ENCODE peak calls at places on chromosomes 6 and 20, in four cellular contexts. One of them, this sample, is unnamed.

GRCh38 chr6:76803038-76803580 is 660.2 kb downstream of the HTR1B start:
- DNase-seq in stimulated activated CD4-positive, alpha-beta T cell treated with anti-CD3 and anti-CD28 coated beads, Interleukin-4, amount 100 ng/mL, for 4 hours: no peak
- DNase-seq in activated T-cell treated with anti-CD3 and anti-CD28 coated beads, Interleukin-2, amount 50 U/mL, for 72 hours: no peak
- DNase-seq in NCI-H1105: no peak
- DNase-seq in this sample: no peak

GRCh38 chr6:1594495-1595200 is 15.1 kb upstream of the FOXC1 start:
- DNase-seq in stimulated activated CD4-positive, alpha-beta T cell treated with anti-CD3 and anti-CD28 coated beads, Interleukin-4, amount 100 ng/mL, for 4 hours: no peak
- DNase-seq in activated T-cell treated with anti-CD3 and anti-CD28 coated beads, Interleukin-2, amount 50 U/mL, for 72 hours: no peak
- DNase-seq in NCI-H1105: no peak
- DNase-seq in this sample: no peak

GRCh38 chr6:105896821-105897095 is 189.4 kb upstream of the PRDM1 start:
- DNase-seq in stimulated activated CD4-positive, alpha-beta T cell treated with anti-CD3 and anti-CD28 coated beads, Interleukin-4, amount 100 ng/mL, for 4 hours: no peak
- DNase-seq in activated T-cell treated with anti-CD3 and anti-CD28 coated beads, Interleukin-2, amount 50 U/mL, for 72 hours: no peak
- DNase-seq in NCI-H1105: no peak
- DNase-seq in this sample: no peak

GRCh38 chr6:169097336-169098052 is 156.2 kb downstream of the THBS2 start:
- DNase-seq in stimulated activated CD4-positive, alpha-beta T cell treated with anti-CD3 and anti-CD28 coated beads, Interleukin-4, amount 100 ng/mL, for 4 hours: no peak
- DNase-seq in activated T-cell treated with anti-CD3 and anti-CD28 coated beads, Interleukin-2, amount 50 U/mL, for 72 hours: no peak
- DNase-seq in NCI-H1105: no peak
- DNase-seq in this sample: no peak

GRCh38 chr20:4555188-4555893 is 166.4 kb upstream of the PRND start:
- DNase-seq in stimulated activated CD4-positive, alpha-beta T cell treated with anti-CD3 and anti-CD28 coated beads, Interleukin-4, amount 100 ng/mL, for 4 hours: no peak
- DNase-seq in activated T-cell treated with anti-CD3 and anti-CD28 coated beads, Interleukin-2, amount 50 U/mL, for 72 hours: no peak
- DNase-seq in NCI-H1105: no peak
- DNase-seq in this sample: no peak

GRCh38 chr20:56247954-56248782 is at the start of gene MC3R:
- DNase-seq in stimulated activated CD4-positive, alpha-beta T cell treated with anti-CD3 and anti-CD28 coated beads, Interleukin-4, amount 100 ng/mL, for 4 hours: peak
- DNase-seq in activated T-cell treated with anti-CD3 and anti-CD28 coated beads, Interleukin-2, amount 50 U/mL, for 72 hours: peak
- DNase-seq in NCI-H1105: peak
- DNase-seq in this sample: peak

GRCh38 chr6:138847884-138848283 is 52.0 kb downstream of the ECT2L start:
- DNase-seq in stimulated activated CD4-positive, alpha-beta T cell treated with anti-CD3 and anti-CD28 coated beads, Interleukin-4, amount 100 ng/mL, for 4 hours: no peak
- DNase-seq in activated T-cell treated with anti-CD3 and anti-CD28 coated beads, Interleukin-2, amount 50 U/mL, for 72 hours: no peak
- DNase-seq in NCI-H1105: no peak
- DNase-seq in this sample: no peak

GRCh38 chr20:54257090-54257816 is 49.4 kb downstream of the PFDN4 start:
- DNase-seq in stimulated activated CD4-positive, alpha-beta T cell treated with anti-CD3 and anti-CD28 coated beads, Interleukin-4, amount 100 ng/mL, for 4 hours: no peak
- DNase-seq in activated T-cell treated with anti-CD3 and anti-CD28 coated beads, Interleukin-2, amount 50 U/mL, for 72 hours: no peak
- DNase-seq in NCI-H1105: no peak
- DNase-seq in this sample: no peak

GRCh38 chr6:21918666-21919065 is 325.1 kb downstream of the SOX4 start:
- DNase-seq in stimulated activated CD4-positive, alpha-beta T cell treated with anti-CD3 and anti-CD28 coated beads, Interleukin-4, amount 100 ng/mL, for 4 hours: no peak
- DNase-seq in activated T-cell treated with anti-CD3 and anti-CD28 coated beads, Interleukin-2, amount 50 U/mL, for 72 hours: no peak
- DNase-seq in NCI-H1105: no peak
- DNase-seq in this sample: no peak

GRCh38 chr20:20367681-20368413 is at the start of gene INSM1:
- DNase-seq in stimulated activated CD4-positive, alpha-beta T cell treated with anti-CD3 and anti-CD28 coated beads, Interleukin-4, amount 100 ng/mL, for 4 hours: no peak
- DNase-seq in activated T-cell treated with anti-CD3 and anti-CD28 coated beads, Interleukin-2, amount 50 U/mL, for 72 hours: peak
- DNase-seq in NCI-H1105: peak
- DNase-seq in this sample: peak

GRCh38 chr20:31841928-31842327 is 3.5 kb downstream of the FOXS1 start:
- DNase-seq in stimulated activated CD4-positive, alpha-beta T cell treated with anti-CD3 and anti-CD28 coated beads, Interleukin-4, amount 100 ng/mL, for 4 hours: no peak
- DNase-seq in activated T-cell treated with anti-CD3 and anti-CD28 coated beads, Interleukin-2, amount 50 U/mL, for 72 hours: no peak
- DNase-seq in NCI-H1105: no peak
- DNase-seq in this sample: no peak

GRCh38 chr20:9903048-9903651 is 64.3 kb upstream of the PAK5 start:
- DNase-seq in stimulated activated CD4-positive, alpha-beta T cell treated with anti-CD3 and anti-CD28 coated beads, Interleukin-4, amount 100 ng/mL, for 4 hours: no peak
- DNase-seq in activated T-cell treated with anti-CD3 and anti-CD28 coated beads, Interleukin-2, amount 50 U/mL, for 72 hours: no peak
- DNase-seq in NCI-H1105: no peak
- DNase-seq in this sample: no peak

GRCh38 chr6:97524846-97525245 is 241.8 kb upstream of the MMS22L start:
- DNase-seq in stimulated activated CD4-positive, alpha-beta T cell treated with anti-CD3 and anti-CD28 coated beads, Interleukin-4, amount 100 ng/mL, for 4 hours: no peak
- DNase-seq in activated T-cell treated with anti-CD3 and anti-CD28 coated beads, Interleukin-2, amount 50 U/mL, for 72 hours: no peak
- DNase-seq in NCI-H1105: no peak
- DNase-seq in this sample: no peak